ENCODE peak calls at places on chromosomes 13 and 19, in six cellular contexts. C is A549, H is NB4, K is endothelial cell of umbilical vein, T is HepG2, N is K562. Y is an unnamed sample.

GRCh38 chr13:50512602-50513527 is 330.6 kb downstream of the DLEU7 start:
- DNase-seq in C (no peak), H (peak; percentile 88), K (peak; percentile 55), T (peak; percentile 47), N (peak; percentile 25), Y (no peak)

GRCh38 chr19:41218615-41219507 is at the start of gene AXL:
- DNase-seq in C (peak; percentile 90), H (no peak), K (peak; percentile 73), T (peak; percentile 25), N (no peak), Y (no peak)

GRCh38 chr13:41608779-41609178 is 151.4 kb downstream of the RGCC start:
- DNase-seq in C (no peak), H (no peak), K (no peak), T (no peak), N (no peak), Y (no peak)

GRCh38 chr13:20672772-20673171 is 30.7 kb upstream of the IL17D start:
- DNase-seq in C (no peak), H (peak; percentile 21), K (no peak), T (no peak), N (no peak), Y (no peak)

GRCh38 chr19:47447470-47448359 is 24.0 kb downstream of the SLC8A2 start:
- DNase-seq in C (peak; percentile 92), H (peak; percentile 68), K (peak; percentile 44), T (peak; percentile 31), N (peak; percentile 96), Y (no peak)

GRCh38 chr19:54108496-54108895 is 5.8 kb downstream of the NDUFA3 start:
- DNase-seq in C (no peak), H (no peak), K (no peak), T (no peak), N (no peak), Y (no peak)

GRCh38 chr19:38039966-38040365 is 133.0 kb downstream of the SIPA1L3 start:
- DNase-seq in C (peak; percentile 86), H (no peak), K (peak; percentile 30), T (no peak), N (no peak), Y (no peak)

GRCh38 chr19:42193706-42194105 is 23.8 kb downstream of the DEDD2 start:
- DNase-seq in C (no peak), H (no peak), K (peak; percentile 76), T (no peak), N (no peak), Y (no peak)

GRCh38 chr13:98285317-98285716 is 108.2 kb upstream of the RNF113B start:
- DNase-seq in C (no peak), H (no peak), K (no peak), T (no peak), N (no peak), Y (no peak)

GRCh38 chr19:55085923-55086715 is 10.4 kb downstream of the EPS8L1 start:
- DNase-seq in C (no peak), H (no peak), K (no peak), T (no peak), N (no peak), Y (no peak)

GRCh38 chr13:111177081-111177711 is 62.1 kb downstream of the ARHGEF7 start:
- DNase-seq in C (no peak), H (no peak), K (peak; percentile 95), T (no peak), N (no peak), Y (no peak)

GRCh38 chr13:45092668-45093067 is 27.6 kb upstream of the GTF2F2 start:
- DNase-seq in C (no peak), H (peak; percentile 17), K (no peak), T (no peak), N (no peak), Y (no peak)

GRCh38 chr19:16266586-16266942 is 58.1 kb upstream of the KLF2 start:
- DNase-seq in C (no peak), H (peak; percentile 38), K (no peak), T (no peak), N (no peak), Y (no peak)

GRCh38 chr19:2815923-2816322 is 3.7 kb upstream of the ZNF554 start:
- DNase-seq in C (no peak), H (no peak), K (no peak), T (no peak), N (no peak), Y (no peak)

GRCh38 chr13:91647361-91647970 is 249.0 kb downstream of the GPC5 start:
- DNase-seq in C (peak; percentile 27), H (peak; percentile 34), K (no peak), T (peak; percentile 26), N (peak; percentile 73), Y (no peak)

GRCh38 chr13:66689037-66689619 is 541.0 kb downstream of the PCDH9 start:
- DNase-seq in C (peak; percentile 14), H (no peak), K (peak; percentile 10), T (no peak), N (no peak), Y (no peak)

GRCh38 chr19:42634409-42635232 is 39.9 kb upstream of the CEACAM8 start:
- DNase-seq in C (peak; percentile 71), H (peak; percentile 37), K (peak; percentile 2), T (peak; percentile 32), N (peak; percentile 59), Y (no peak)

GRCh38 chr19:17394891-17395415 is 957 bp upstream of the CCDC194 start:
- DNase-seq in C (peak; percentile 66), H (peak; percentile 84), K (peak; percentile 55), T (no peak), N (peak; percentile 86), Y (no peak)

GRCh38 chr13:112748947-112749346 is 59.1 kb downstream of the ATP11A start:
- DNase-seq in C (no peak), H (no peak), K (no peak), T (no peak), N (no peak), Y (no peak)

GRCh38 chr19:55058781-55059610 is 4.0 kb downstream of the RDH13 start:
- DNase-seq in C (peak; percentile 50), H (no peak), K (no peak), T (no peak), N (no peak), Y (no peak)

GRCh38 chr13:28611654-28612131 is 47.2 kb upstream of the POMP start:
- DNase-seq in C (no peak), H (peak; percentile 78), K (peak; percentile 23), T (no peak), N (peak; percentile 24), Y (no peak)

GRCh38 chr19:3104708-3104983 is 10.5 kb downstream of the GNA11 start:
- DNase-seq in C (no peak), H (no peak), K (no peak), T (no peak), N (no peak), Y (no peak)

GRCh38 chr19:58268344-58268743 is 10.4 kb upstream of the ZNF8 start:
- DNase-seq in C (no peak), H (no peak), K (no peak), T (no peak), N (no peak), Y (no peak)

GRCh38 chr13:82879921-82880320 is 1002.4 kb downstream of the SLITRK1 start:
- DNase-seq in C (no peak), H (no peak), K (no peak), T (no peak), N (no peak), Y (no peak)

GRCh38 chr19:42683917-42684513 is 56.3 kb downstream of the PSG3 start:
- DNase-seq in C (peak; percentile 63), H (peak; percentile 10), K (no peak), T (peak; percentile 5), N (peak; percentile 25), Y (no peak)

GRCh38 chr19:39352549-39353285 is 10.5 kb downstream of the SAMD4B start:
- DNase-seq in C (no peak), H (no peak), K (no peak), T (no peak), N (no peak), Y (no peak)

GRCh38 chr19:39355253-39355652 is 13.0 kb downstream of the SAMD4B start:
- DNase-seq in C (no peak), H (no peak), K (no peak), T (no peak), N (no peak), Y (no peak)

GRCh38 chr19:39350156-39350555 is 7.9 kb downstream of the SAMD4B start:
- DNase-seq in C (no peak), H (no peak), K (no peak), T (no peak), N (no peak), Y (no peak)

GRCh38 chr19:39349326-39349725 is 7.1 kb downstream of the SAMD4B start:
- DNase-seq in C (no peak), H (no peak), K (no peak), T (no peak), N (no peak), Y (no peak)

GRCh38 chr19:39351537-39352037 is 9.4 kb downstream of the SAMD4B start:
- DNase-seq in C (peak; percentile 42), H (no peak), K (no peak), T (no peak), N (peak; percentile 57), Y (peak; percentile 44)
- TF ChIP-seq MYC in C (no peak), H (no peak), K (no peak), T (no peak), N (no peak), Y (no peak)

GRCh38 chr13:23655321-23655720 is 85.1 kb downstream of the TNFRSF19 start:
- DNase-seq in C (no peak), H (no peak), K (no peak), T (no peak), N (no peak), Y (no peak)

GRCh38 chr13:23658929-23659541 is 88.8 kb downstream of the TNFRSF19 start:
- DNase-seq in C (no peak), H (no peak), K (no peak), T (no peak), N (no peak), Y (no peak)

GRCh38 chr13:23654111-23655110 is 84.2 kb downstream of the TNFRSF19 start:
- DNase-seq in C (no peak), H (no peak), K (no peak), T (peak; percentile 88), N (no peak), Y (no peak)

GRCh38 chr13:23657056-23657455 is 86.8 kb downstream of the TNFRSF19 start:
- DNase-seq in C (no peak), H (no peak), K (no peak), T (no peak), N (no peak), Y (no peak)

GRCh38 chr13:23656637-23657036 is 86.4 kb downstream of the TNFRSF19 start:
- DNase-seq in C (no peak), H (peak; percentile 79), K (peak; percentile 48), T (peak; percentile 45), N (no peak), Y (no peak)
- TF ChIP-seq MYC in C (no peak), H (peak; percentile 64), K (no peak), T (no peak), N (no peak), Y (no peak)

DNA sequence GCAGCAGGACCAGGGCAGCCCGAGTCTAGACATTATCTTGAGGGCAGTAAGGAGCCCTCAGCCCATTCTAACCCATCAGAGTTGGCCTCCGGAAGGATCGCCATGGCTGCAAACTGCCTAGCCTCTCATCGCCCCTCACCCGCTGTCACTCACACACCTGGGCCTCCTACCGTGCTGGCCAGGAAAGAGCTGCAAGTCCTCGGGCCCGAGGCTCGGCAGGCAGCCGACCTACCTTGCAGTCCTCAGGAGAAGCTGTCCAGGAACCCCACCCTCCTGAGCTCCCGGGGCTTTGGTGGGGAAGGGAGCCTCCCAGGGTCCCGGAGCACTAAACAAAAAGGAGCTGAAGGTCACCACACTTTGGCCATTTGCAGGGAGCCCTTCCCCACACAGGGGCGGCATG is 46.8 kb downstream of the CCNE1 start:
- DNase-seq in C (no peak), H (no peak), K (no peak), T (no peak), N (no peak), Y (no peak)
- TF ChIP-seq MYC in C (no peak), H (no peak), K (no peak), T (no peak), N (no peak), Y (no peak)

GRCh38 chr19:28297036-28297435 is 915.9 kb downstream of the UQCRFS1 start:
- DNase-seq in C (no peak), H (no peak), K (no peak), T (no peak), N (no peak), Y (no peak)
- TF ChIP-seq MYC in C (no peak), H (no peak), K (no peak), T (no peak), N (no peak), Y (no peak)